ENCODE peak calls at places on chromosome 20, in nine cellular contexts. C is progenitor cell of endocrine pancreas; F is H9; W is astrocyte of the spinal cord; K is GM20000; O is activated CD8-positive, alpha-beta T cell treated with anti-CD3 and anti-CD28 coated beads for 36 hours; I is cardiac muscle cell; V is PC-3; A is CD4-positive, alpha-beta T cell. M is an unnamed sample.

GRCh38 chr20:45970646-45971424 is 1.2 kb downstream of the ZNF335 start:
- DNase-seq in C (no peak), F (peak), W (peak), K (peak), O (peak), I (no peak), V (no peak), A (peak), M (no peak)

GRCh38 chr20:19522080-19522801 is 235.8 kb upstream of the RIN2 start:
- DNase-seq in C (no peak), F (no peak), W (no peak), K (no peak), O (peak), I (no peak), V (no peak), A (no peak), M (no peak)

GRCh38 chr20:37856932-37857660 is 45.8 kb upstream of the VSTM2L start:
- DNase-seq in C (no peak), F (no peak), W (peak), K (no peak), O (no peak), I (no peak), V (peak), A (no peak), M (no peak)

GRCh38 chr20:36925234-36925633 is 26.3 kb downstream of the SAMHD1 start:
- DNase-seq in C (no peak), F (no peak), W (no peak), K (no peak), O (no peak), I (no peak), V (no peak), A (no peak), M (no peak)

GRCh38 chr20:37729909-37730308 is 36.1 kb downstream of the CTNNBL1 start:
- DNase-seq in C (no peak), F (no peak), W (peak), K (no peak), O (no peak), I (no peak), V (no peak), A (no peak), M (no peak)

GRCh38 chr20:40339661-40340449 is 349.2 kb downstream of the MAFB start:
- DNase-seq in C (no peak), F (no peak), W (no peak), K (no peak), O (no peak), I (no peak), V (no peak), A (no peak), M (no peak)

GRCh38 chr20:12660918-12661317 is 347.9 kb upstream of the SPTLC3 start:
- DNase-seq in C (no peak), F (peak), W (no peak), K (no peak), O (no peak), I (peak), V (no peak), A (no peak), M (no peak)

GRCh38 chr20:37711001-37711400 is 17.2 kb downstream of the CTNNBL1 start:
- DNase-seq in C (no peak), F (no peak), W (no peak), K (no peak), O (no peak), I (no peak), V (peak), A (no peak), M (no peak)

GRCh38 chr20:32470025-32470861 is 112.1 kb downstream of the ASXL1 start:
- DNase-seq in C (no peak), F (peak), W (peak), K (peak), O (peak), I (peak), V (peak), A (no peak), M (no peak)

GRCh38 chr20:36936341-36936740 is 15.2 kb downstream of the SAMHD1 start:
- DNase-seq in C (no peak), F (no peak), W (no peak), K (no peak), O (no peak), I (no peak), V (no peak), A (no peak), M (no peak)

GRCh38 chr20:15895560-15896084 is 677.6 kb downstream of the KIF16B start:
- DNase-seq in C (no peak), F (no peak), W (no peak), K (peak), O (peak), I (no peak), V (no peak), A (no peak), M (no peak)

GRCh38 chr20:2101057-2101934 is at the start of gene STK35:
- DNase-seq in C (no peak), F (peak), W (no peak), K (peak), O (peak), I (no peak), V (peak), A (no peak), M (no peak)

GRCh38 chr20:2103454-2104153 is 2.0 kb downstream of the STK35 start:
- DNase-seq in C (no peak), F (no peak), W (peak), K (no peak), O (no peak), I (peak), V (no peak), A (no peak), M (no peak)

GRCh38 chr20:2104236-2104635 is 2.6 kb downstream of the STK35 start:
- DNase-seq in C (no peak), F (no peak), W (peak), K (no peak), O (no peak), I (no peak), V (no peak), A (no peak), M (no peak)

GRCh38 chr20:2102585-2103453 is 1.2 kb downstream of the STK35 start:
- DNase-seq in C (peak), F (peak), W (peak), K (peak), O (peak), I (peak), V (peak), A (peak), M (peak)

GRCh38 chr20:2101935-2102584 is 433 bp downstream of the STK35 start:
- DNase-seq in C (peak), F (peak), W (peak), K (peak), O (peak), I (peak), V (peak), A (peak), M (peak)
- TF ChIP-seq CTCF in C (no peak), F (no peak), W (no peak), K (no peak), O (no peak), I (no peak), V (no peak), A (no peak), M (peak)

GRCh38 chr20:49868538-49868937 is 46.8 kb downstream of the SPATA2 start:
- DNase-seq in C (no peak), F (no peak), W (no peak), K (no peak), O (no peak), I (no peak), V (no peak), A (no peak), M (no peak)
- TF ChIP-seq CTCF in C (no peak), F (no peak), W (no peak), K (no peak), O (no peak), I (no peak), V (no peak), A (no peak), M (no peak)

GRCh38 chr20:63521602-63522001 is 1.0 kb downstream of the PPDPF start:
- DNase-seq in C (peak), F (peak), W (no peak), K (no peak), O (no peak), I (no peak), V (no peak), A (no peak), M (no peak)

GRCh38 chr20:63522091-63522868 is 1.7 kb downstream of the PPDPF start:
- DNase-seq in C (peak), F (no peak), W (no peak), K (no peak), O (no peak), I (no peak), V (no peak), A (no peak), M (no peak)

GRCh38 chr20:63520594-63520938 is at the start of gene PPDPF:
- DNase-seq in C (peak), F (no peak), W (peak), K (peak), O (peak), I (peak), V (peak), A (peak), M (no peak)

GRCh38 chr20:63519765-63520593 is 586 bp upstream of the PPDPF start:
- DNase-seq in C (peak), F (peak), W (peak), K (peak), O (peak), I (peak), V (peak), A (peak), M (no peak)

GRCh38 chr20:63520939-63521601 is 505 bp downstream of the PPDPF start:
- DNase-seq in C (peak), F (peak), W (peak), K (peak), O (peak), I (peak), V (peak), A (peak), M (no peak)
- TF ChIP-seq CTCF in C (no peak), F (no peak), W (no peak), K (no peak), O (no peak), I (peak), V (no peak), A (no peak), M (no peak)

GRCh38 chr20:2004171-2004570 is 10.3 kb upstream of the PDYN start:
- DNase-seq in C (no peak), F (peak), W (no peak), K (no peak), O (no peak), I (no peak), V (no peak), A (no peak), M (no peak)

GRCh38 chr20:2002365-2002764 is 8.5 kb upstream of the PDYN start:
- DNase-seq in C (no peak), F (peak), W (no peak), K (no peak), O (no peak), I (no peak), V (no peak), A (no peak), M (no peak)

GRCh38 chr20:2005359-2005758 is 11.5 kb upstream of the PDYN start:
- DNase-seq in C (no peak), F (peak), W (no peak), K (no peak), O (peak), I (no peak), V (peak), A (no peak), M (no peak)

GRCh38 chr20:2006452-2007381 is 12.9 kb upstream of the PDYN start:
- DNase-seq in C (no peak), F (peak), W (peak), K (peak), O (peak), I (peak), V (peak), A (no peak), M (no peak)

GRCh38 chr20:2005831-2006426 is 12.1 kb upstream of the PDYN start:
- DNase-seq in C (peak), F (peak), W (peak), K (peak), O (peak), I (peak), V (peak), A (peak), M (peak)
- TF ChIP-seq CTCF in C (no peak), F (no peak), W (no peak), K (no peak), O (no peak), I (no peak), V (no peak), A (no peak), M (no peak)

DNA sequence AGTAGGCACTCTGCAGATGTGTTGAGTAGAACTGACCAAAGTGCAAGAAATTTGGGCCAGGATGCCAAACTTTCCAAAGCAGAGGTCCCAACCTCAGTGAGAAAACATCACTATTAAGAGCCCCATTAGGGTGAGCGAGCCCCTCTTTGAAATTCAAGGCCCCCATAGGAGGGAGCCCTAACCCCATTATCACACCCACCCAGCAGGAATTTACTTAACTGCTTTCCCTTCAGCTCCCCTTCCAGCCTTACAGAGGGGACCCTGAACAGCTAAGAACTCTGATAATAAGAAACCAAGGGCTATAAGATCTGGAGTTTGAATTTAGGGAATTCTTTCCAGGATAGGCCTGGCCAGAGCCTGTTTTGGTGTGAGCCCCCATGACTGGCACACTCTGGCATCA is 130.7 kb downstream of the NFATC2 start:
- DNase-seq in C (no peak), F (no peak), W (no peak), K (no peak), O (no peak), I (no peak), V (no peak), A (no peak), M (no peak)
- TF ChIP-seq CTCF in C (no peak), F (no peak), W (peak), K (no peak), O (no peak), I (no peak), V (no peak), A (no peak), M (no peak)

GRCh38 chr20:49890651-49891361 is 24.5 kb downstream of the SPATA2 start:
- DNase-seq in C (no peak), F (peak), W (peak), K (no peak), O (no peak), I (peak), V (no peak), A (no peak), M (no peak)
- TF ChIP-seq CTCF in C (no peak), F (no peak), W (no peak), K (no peak), O (no peak), I (no peak), V (no peak), A (no peak), M (no peak)

M was measured in omental fat pad.